ENCODE peak calls at places on chromosomes 1 and 21, in nine cellular contexts. N is activated T-helper 9 cell treated with anti-CD3 and anti-CD28 coated beads, Interleukin-2, amount 50 U/mL, for 16 hours; E is cortex of kidney; F is hepatocyte; M is activated T-cell treated with anti-CD3 and anti-CD28 coated beads for 1 hour; R is H54; Q is NCI-H1694; W is Panc1; I is LNCaP clone FGC. Z is an unnamed sample.

GRCh38 chr1:50959303-50959912 is 659 bp downstream of the FAF1 start:
- DNase-seq in N (peak; percentile 6), E (no peak), F (no peak), M (no peak), R (no peak), Q (no peak), W (no peak), I (peak; percentile 33), Z (no peak)

GRCh38 chr1:68229927-68230812 is 2.2 kb downstream of the WLS start:
- DNase-seq in N (no peak), E (no peak), F (peak; percentile 16), M (no peak), R (no peak), Q (no peak), W (no peak), I (no peak), Z (peak; percentile 7)

GRCh38 chr21:27423073-27423472 is 456.2 kb upstream of the ADAMTS5 start:
- DNase-seq in N (no peak), E (no peak), F (no peak), M (no peak), R (peak; percentile 50), Q (no peak), W (no peak), I (no peak), Z (no peak)

GRCh38 chr1:196382383-196382782 is 225.9 kb downstream of the KCNT2 start:
- DNase-seq in N (no peak), E (no peak), F (no peak), M (no peak), R (no peak), Q (no peak), W (no peak), I (no peak), Z (no peak)

GRCh38 chr1:161200421-161200991 is 1.7 kb upstream of the ADAMTS4 start:
- DNase-seq in N (no peak), E (no peak), F (no peak), M (no peak), R (no peak), Q (no peak), W (no peak), I (no peak), Z (no peak)

GRCh38 chr1:168553680-168554553 is 10.1 kb upstream of the XCL2 start:
- DNase-seq in N (no peak), E (no peak), F (no peak), M (no peak), R (no peak), Q (no peak), W (no peak), I (no peak), Z (no peak)

GRCh38 chr1:9960011-9960410 is 16.7 kb downstream of the NMNAT1 start:
- DNase-seq in N (no peak), E (no peak), F (no peak), M (no peak), R (no peak), Q (no peak), W (no peak), I (no peak), Z (no peak)

GRCh38 chr1:241061062-241061461 is 295.9 kb downstream of the RGS7 start:
- DNase-seq in N (no peak), E (no peak), F (no peak), M (no peak), R (no peak), Q (no peak), W (no peak), I (no peak), Z (no peak)

GRCh38 chr1:25020851-25021585 is 90.9 kb upstream of the RUNX3 start:
- DNase-seq in N (no peak), E (no peak), F (no peak), M (no peak), R (no peak), Q (no peak), W (no peak), I (no peak), Z (no peak)

GRCh38 chr1:200336901-200337391 is 72.9 kb downstream of the ZNF281 start:
- DNase-seq in N (no peak), E (no peak), F (no peak), M (no peak), R (no peak), Q (no peak), W (no peak), I (no peak), Z (no peak)

GRCh38 chr1:180912211-180912800 is 391 bp upstream of the KIAA1614 start:
- DNase-seq in N (no peak), E (no peak), F (peak; percentile 60), M (no peak), R (peak; percentile 52), Q (no peak), W (no peak), I (no peak), Z (peak; percentile 13)

GRCh38 chr21:28237661-28238060 is 755.0 kb downstream of the LTN1 start:
- DNase-seq in N (no peak), E (no peak), F (no peak), M (no peak), R (no peak), Q (no peak), W (no peak), I (no peak), Z (no peak)

GRCh38 chr1:219279017-219279770 is 105.5 kb downstream of the LYPLAL1 start:
- DNase-seq in N (no peak), E (no peak), F (no peak), M (no peak), R (no peak), Q (no peak), W (no peak), I (peak; percentile 99), Z (peak; percentile 7)

GRCh38 chr21:26637346-26637745 is 64.3 kb upstream of the CYYR1 start:
- DNase-seq in N (no peak), E (no peak), F (no peak), M (no peak), R (no peak), Q (no peak), W (no peak), I (peak; percentile 15), Z (no peak)

GRCh38 chr1:63915121-63915520 is 141.3 kb downstream of the ROR1 start:
- DNase-seq in N (no peak), E (no peak), F (no peak), M (no peak), R (no peak), Q (peak; percentile 61), W (no peak), I (no peak), Z (no peak)

GRCh38 chr21:25323356-25323949 is 283.8 kb downstream of the MRPL39 start:
- DNase-seq in N (no peak), E (no peak), F (no peak), M (no peak), R (no peak), Q (no peak), W (no peak), I (no peak), Z (no peak)

GRCh38 chr1:248406721-248407692 is 4.2 kb downstream of the OR2T1 start:
- DNase-seq in N (no peak), E (no peak), F (no peak), M (no peak), R (no peak), Q (no peak), W (no peak), I (no peak), Z (no peak)

GRCh38 chr1:47686731-47687617 is 249.1 kb downstream of the FOXD2 start:
- DNase-seq in N (no peak), E (no peak), F (no peak), M (no peak), R (no peak), Q (no peak), W (no peak), I (no peak), Z (no peak)

GRCh38 chr1:83805921-83806320 is 193.0 kb downstream of the TTLL7 start:
- DNase-seq in N (no peak), E (no peak), F (no peak), M (no peak), R (no peak), Q (no peak), W (no peak), I (no peak), Z (no peak)

GRCh38 chr1:173960625-173961024 is 43.5 kb upstream of the SERPINC1 start:
- DNase-seq in N (no peak), E (no peak), F (no peak), M (no peak), R (no peak), Q (no peak), W (no peak), I (no peak), Z (no peak)

GRCh38 chr1:228511539-228512445 is 24.6 kb downstream of the RNF187 start:
- DNase-seq in N (no peak), E (no peak), F (no peak), M (no peak), R (no peak), Q (no peak), W (no peak), I (no peak), Z (no peak)

GRCh38 chr21:42061195-42061865 is 9.8 kb upstream of the UMODL1 start:
- DNase-seq in N (no peak), E (no peak), F (no peak), M (peak; percentile 6), R (no peak), Q (no peak), W (no peak), I (no peak), Z (no peak)

GRCh38 chr1:154883919-154884867 is 14.1 kb upstream of the KCNN3 start:
- DNase-seq in N (no peak), E (no peak), F (no peak), M (no peak), R (no peak), Q (no peak), W (no peak), I (no peak), Z (no peak)

GRCh38 chr1:207029991-207030521 is 2.5 kb downstream of the C1orf116 start:
- DNase-seq in N (no peak), E (no peak), F (no peak), M (no peak), R (no peak), Q (no peak), W (no peak), I (no peak), Z (no peak)

GRCh38 chr1:218079820-218080219 is 205.3 kb upstream of the RRP15 start:
- DNase-seq in N (no peak), E (no peak), F (no peak), M (no peak), R (no peak), Q (no peak), W (no peak), I (no peak), Z (no peak)

GRCh38 chr1:154574715-154575114 is 7.1 kb downstream of the CHRNB2 start:
- DNase-seq in N (no peak), E (no peak), F (peak; percentile 54), M (no peak), R (no peak), Q (peak; percentile 84), W (no peak), I (peak; percentile 63), Z (no peak)